ENCODE peak calls at places on chromosomes 4 and X, in eight cellular contexts. One of them, this sample, is unnamed.

GRCh38 chr4:113955411-113955810 is 24.0 kb downstream of the ARSJ start:
- DNase-seq in lower leg skin: no peak
- DNase-seq in WTC11: no peak
- DNase-seq in HFFc6: no peak
- DNase-seq in suprapubic skin: no peak
- DNase-seq in neural progenitor cell: no peak
- DNase-seq in AG04449: no peak
- DNase-seq in Caco-2: no peak
- DNase-seq in this sample: no peak

GRCh38 chr4:159010100-159010499 is 92.8 kb upstream of the RAPGEF2 start:
- DNase-seq in lower leg skin: no peak
- DNase-seq in WTC11: no peak
- DNase-seq in HFFc6: no peak
- DNase-seq in suprapubic skin: no peak
- DNase-seq in neural progenitor cell: no peak
- DNase-seq in AG04449: no peak
- DNase-seq in Caco-2: no peak
- DNase-seq in this sample: no peak

GRCh38 chr4:6372649-6373525 is 99.5 kb downstream of the PPP2R2C start:
- DNase-seq in lower leg skin: no peak
- DNase-seq in WTC11: peak
- DNase-seq in HFFc6: peak
- DNase-seq in suprapubic skin: no peak
- DNase-seq in neural progenitor cell: peak
- DNase-seq in AG04449: no peak
- DNase-seq in Caco-2: peak
- DNase-seq in this sample: no peak

GRCh38 chrX:130268500-130269170 is at the start of gene ZNF280C:
- DNase-seq in lower leg skin: peak
- DNase-seq in WTC11: peak
- DNase-seq in HFFc6: peak
- DNase-seq in suprapubic skin: peak
- DNase-seq in neural progenitor cell: peak
- DNase-seq in AG04449: peak
- DNase-seq in Caco-2: peak
- DNase-seq in this sample: peak

GRCh38 chrX:10108288-10108687 is 48.5 kb upstream of the CLCN4 start:
- DNase-seq in lower leg skin: no peak
- DNase-seq in WTC11: no peak
- DNase-seq in HFFc6: no peak
- DNase-seq in suprapubic skin: no peak
- DNase-seq in neural progenitor cell: no peak
- DNase-seq in AG04449: no peak
- DNase-seq in Caco-2: no peak
- DNase-seq in this sample: no peak

GRCh38 chrX:39152106-39152649 is 350.9 kb downstream of the MID1IP1 start:
- DNase-seq in lower leg skin: no peak
- DNase-seq in WTC11: peak
- DNase-seq in HFFc6: no peak
- DNase-seq in suprapubic skin: no peak
- DNase-seq in neural progenitor cell: peak
- DNase-seq in AG04449: no peak
- DNase-seq in Caco-2: peak
- DNase-seq in this sample: no peak

GRCh38 chr4:122901621-122902020 is 20.8 kb downstream of the NUDT6 start:
- DNase-seq in lower leg skin: no peak
- DNase-seq in WTC11: no peak
- DNase-seq in HFFc6: no peak
- DNase-seq in suprapubic skin: no peak
- DNase-seq in neural progenitor cell: no peak
- DNase-seq in AG04449: no peak
- DNase-seq in Caco-2: no peak
- DNase-seq in this sample: no peak

GRCh38 chr4:23934915-23935314 is 45.1 kb upstream of the PPARGC1A start:
- DNase-seq in lower leg skin: peak
- DNase-seq in WTC11: no peak
- DNase-seq in HFFc6: no peak
- DNase-seq in suprapubic skin: peak
- DNase-seq in neural progenitor cell: no peak
- DNase-seq in AG04449: peak
- DNase-seq in Caco-2: no peak
- DNase-seq in this sample: peak

GRCh38 chr4:144579411-144580020 is 66.4 kb upstream of the HHIP start:
- DNase-seq in lower leg skin: no peak
- DNase-seq in WTC11: no peak
- DNase-seq in HFFc6: peak
- DNase-seq in suprapubic skin: no peak
- DNase-seq in neural progenitor cell: no peak
- DNase-seq in AG04449: peak
- DNase-seq in Caco-2: no peak
- DNase-seq in this sample: no peak

GRCh38 chr4:113042502-113042901 is 7.0 kb upstream of the ANK2 start:
- DNase-seq in lower leg skin: no peak
- DNase-seq in WTC11: no peak
- DNase-seq in HFFc6: no peak
- DNase-seq in suprapubic skin: no peak
- DNase-seq in neural progenitor cell: no peak
- DNase-seq in AG04449: no peak
- DNase-seq in Caco-2: no peak
- DNase-seq in this sample: no peak

GRCh38 chrX:33465137-33465536 is 253.8 kb upstream of the DMD start:
- DNase-seq in lower leg skin: no peak
- DNase-seq in WTC11: no peak
- DNase-seq in HFFc6: no peak
- DNase-seq in suprapubic skin: no peak
- DNase-seq in neural progenitor cell: peak
- DNase-seq in AG04449: no peak
- DNase-seq in Caco-2: no peak
- DNase-seq in this sample: no peak

GRCh38 chr4:84697615-84698201 is 114.8 kb downstream of the CDS1 start:
- DNase-seq in lower leg skin: no peak
- DNase-seq in WTC11: no peak
- DNase-seq in HFFc6: peak
- DNase-seq in suprapubic skin: no peak
- DNase-seq in neural progenitor cell: no peak
- DNase-seq in AG04449: no peak
- DNase-seq in Caco-2: no peak
- DNase-seq in this sample: no peak

GRCh38 chr4:95044204-95044848 is 286.6 kb downstream of the BMPR1B start:
- DNase-seq in lower leg skin: no peak
- DNase-seq in WTC11: no peak
- DNase-seq in HFFc6: no peak
- DNase-seq in suprapubic skin: no peak
- DNase-seq in neural progenitor cell: peak
- DNase-seq in AG04449: no peak
- DNase-seq in Caco-2: no peak
- DNase-seq in this sample: no peak

GRCh38 chr4:141912831-141913230 is 276.4 kb downstream of the IL15 start:
- DNase-seq in lower leg skin: no peak
- DNase-seq in WTC11: no peak
- DNase-seq in HFFc6: no peak
- DNase-seq in suprapubic skin: no peak
- DNase-seq in neural progenitor cell: no peak
- DNase-seq in AG04449: no peak
- DNase-seq in Caco-2: no peak
- DNase-seq in this sample: no peak

GRCh38 chr4:37476256-37476655 is 209.9 kb downstream of the RELL1 start:
- DNase-seq in lower leg skin: no peak
- DNase-seq in WTC11: no peak
- DNase-seq in HFFc6: no peak
- DNase-seq in suprapubic skin: no peak
- DNase-seq in neural progenitor cell: no peak
- DNase-seq in AG04449: no peak
- DNase-seq in Caco-2: no peak
- DNase-seq in this sample: no peak

GRCh38 chr4:147714575-147715401 is 17.1 kb upstream of the ARHGAP10 start:
- DNase-seq in lower leg skin: peak
- DNase-seq in WTC11: no peak
- DNase-seq in HFFc6: peak
- DNase-seq in suprapubic skin: peak
- DNase-seq in neural progenitor cell: no peak
- DNase-seq in AG04449: peak
- DNase-seq in Caco-2: no peak
- DNase-seq in this sample: no peak

GRCh38 chrX:151697537-151697936 is 2.3 kb downstream of the PRRG3 start:
- DNase-seq in lower leg skin: peak
- DNase-seq in WTC11: no peak
- DNase-seq in HFFc6: peak
- DNase-seq in suprapubic skin: no peak
- DNase-seq in neural progenitor cell: no peak
- DNase-seq in AG04449: peak
- DNase-seq in Caco-2: no peak
- DNase-seq in this sample: peak

GRCh38 chrX:7110821-7111276 is 36.7 kb upstream of the STS start:
- DNase-seq in lower leg skin: no peak
- DNase-seq in WTC11: no peak
- DNase-seq in HFFc6: no peak
- DNase-seq in suprapubic skin: no peak
- DNase-seq in neural progenitor cell: no peak
- DNase-seq in AG04449: no peak
- DNase-seq in Caco-2: no peak
- DNase-seq in this sample: no peak

GRCh38 chr4:159607824-159608223 is 504.9 kb downstream of the RAPGEF2 start:
- DNase-seq in lower leg skin: no peak
- DNase-seq in WTC11: no peak
- DNase-seq in HFFc6: no peak
- DNase-seq in suprapubic skin: no peak
- DNase-seq in neural progenitor cell: peak
- DNase-seq in AG04449: no peak
- DNase-seq in Caco-2: no peak
- DNase-seq in this sample: no peak

GRCh38 chr4:155304375-155304774 is 72.4 kb downstream of the MAP9 start:
- DNase-seq in lower leg skin: no peak
- DNase-seq in WTC11: no peak
- DNase-seq in HFFc6: no peak
- DNase-seq in suprapubic skin: no peak
- DNase-seq in neural progenitor cell: no peak
- DNase-seq in AG04449: no peak
- DNase-seq in Caco-2: no peak
- DNase-seq in this sample: no peak

GRCh38 chr4:55398966-55399365 is 3.2 kb downstream of the TMEM165 start:
- DNase-seq in lower leg skin: no peak
- DNase-seq in WTC11: no peak
- DNase-seq in HFFc6: no peak
- DNase-seq in suprapubic skin: no peak
- DNase-seq in neural progenitor cell: peak
- DNase-seq in AG04449: no peak
- DNase-seq in Caco-2: no peak
- DNase-seq in this sample: no peak

GRCh38 chrX:82218361-82218760 is 1016.5 kb downstream of the SH3BGRL start:
- DNase-seq in lower leg skin: no peak
- DNase-seq in WTC11: no peak
- DNase-seq in HFFc6: no peak
- DNase-seq in suprapubic skin: no peak
- DNase-seq in neural progenitor cell: peak
- DNase-seq in AG04449: no peak
- DNase-seq in Caco-2: peak
- DNase-seq in this sample: no peak
- TF ChIP-seq CTCF in lower leg skin: no peak
- TF ChIP-seq CTCF in WTC11: peak
- TF ChIP-seq CTCF in HFFc6: peak
- TF ChIP-seq CTCF in suprapubic skin: no peak
- TF ChIP-seq CTCF in neural progenitor cell: peak
- TF ChIP-seq CTCF in AG04449: no peak
- TF ChIP-seq CTCF in Caco-2: no peak
- TF ChIP-seq CTCF in this sample: peak

DNA sequence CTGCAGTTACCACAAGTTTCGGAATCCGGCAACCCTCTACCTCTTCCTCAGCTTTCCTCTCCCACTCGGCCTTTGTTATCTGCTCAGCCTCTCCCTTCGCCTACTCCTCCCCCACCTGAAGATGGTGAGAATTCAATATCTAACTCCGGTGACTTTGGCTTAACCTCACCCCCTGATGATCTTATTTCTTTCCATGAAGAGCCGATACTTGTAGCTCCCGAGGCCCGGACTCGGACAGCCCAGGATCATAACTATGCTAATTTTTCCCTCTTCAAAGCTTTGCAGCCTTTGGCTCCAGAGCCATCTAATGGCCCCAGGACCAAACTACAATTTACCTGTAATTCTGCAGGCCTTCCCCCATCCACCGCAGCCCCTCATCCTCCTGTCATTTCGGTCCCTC is 32.0 kb upstream of the MGST2 start:
- DNase-seq in lower leg skin: no peak
- DNase-seq in WTC11: peak
- DNase-seq in HFFc6: peak
- DNase-seq in suprapubic skin: no peak
- DNase-seq in neural progenitor cell: peak
- DNase-seq in AG04449: no peak
- DNase-seq in Caco-2: peak
- DNase-seq in this sample: no peak
- TF ChIP-seq CTCF in lower leg skin: no peak
- TF ChIP-seq CTCF in WTC11: peak
- TF ChIP-seq CTCF in HFFc6: peak
- TF ChIP-seq CTCF in suprapubic skin: peak
- TF ChIP-seq CTCF in neural progenitor cell: peak
- TF ChIP-seq CTCF in AG04449: peak
- TF ChIP-seq CTCF in Caco-2: peak
- TF ChIP-seq CTCF in this sample: peak

GRCh38 chr4:180694875-180695274 is 1548.3 kb upstream of the TENM3 start:
- DNase-seq in lower leg skin: no peak
- DNase-seq in WTC11: no peak
- DNase-seq in HFFc6: no peak
- DNase-seq in suprapubic skin: no peak
- DNase-seq in neural progenitor cell: no peak
- DNase-seq in AG04449: no peak
- DNase-seq in Caco-2: no peak
- DNase-seq in this sample: no peak
- TF ChIP-seq CTCF in lower leg skin: no peak
- TF ChIP-seq CTCF in WTC11: no peak
- TF ChIP-seq CTCF in HFFc6: no peak
- TF ChIP-seq CTCF in suprapubic skin: no peak
- TF ChIP-seq CTCF in neural progenitor cell: no peak
- TF ChIP-seq CTCF in AG04449: no peak
- TF ChIP-seq CTCF in Caco-2: no peak
- TF ChIP-seq CTCF in this sample: no peak

GRCh38 chr4:119082661-119083060 is 53.0 kb upstream of the MYOZ2 start:
- DNase-seq in lower leg skin: no peak
- DNase-seq in WTC11: no peak
- DNase-seq in HFFc6: no peak
- DNase-seq in suprapubic skin: no peak
- DNase-seq in neural progenitor cell: no peak
- DNase-seq in AG04449: no peak
- DNase-seq in Caco-2: no peak
- DNase-seq in this sample: no peak

GRCh38 chr4:119081943-119082342 is 53.7 kb upstream of the MYOZ2 start:
- DNase-seq in lower leg skin: no peak
- DNase-seq in WTC11: no peak
- DNase-seq in HFFc6: no peak
- DNase-seq in suprapubic skin: no peak
- DNase-seq in neural progenitor cell: no peak
- DNase-seq in AG04449: no peak
- DNase-seq in Caco-2: no peak
- DNase-seq in this sample: no peak

GRCh38 chr4:119087656-119088055 is 48.0 kb upstream of the MYOZ2 start:
- DNase-seq in lower leg skin: no peak
- DNase-seq in WTC11: no peak
- DNase-seq in HFFc6: no peak
- DNase-seq in suprapubic skin: no peak
- DNase-seq in neural progenitor cell: no peak
- DNase-seq in AG04449: no peak
- DNase-seq in Caco-2: no peak
- DNase-seq in this sample: no peak

GRCh38 chr4:119084503-119084902 is 51.1 kb upstream of the MYOZ2 start:
- DNase-seq in lower leg skin: no peak
- DNase-seq in WTC11: no peak
- DNase-seq in HFFc6: no peak
- DNase-seq in suprapubic skin: no peak
- DNase-seq in neural progenitor cell: no peak
- DNase-seq in AG04449: no peak
- DNase-seq in Caco-2: no peak
- DNase-seq in this sample: no peak

GRCh38 chr4:119087121-119087520 is 48.5 kb upstream of the MYOZ2 start:
- DNase-seq in lower leg skin: no peak
- DNase-seq in WTC11: no peak
- DNase-seq in HFFc6: no peak
- DNase-seq in suprapubic skin: no peak
- DNase-seq in neural progenitor cell: no peak
- DNase-seq in AG04449: no peak
- DNase-seq in Caco-2: no peak
- DNase-seq in this sample: no peak
- TF ChIP-seq CTCF in lower leg skin: no peak
- TF ChIP-seq CTCF in WTC11: no peak
- TF ChIP-seq CTCF in HFFc6: peak
- TF ChIP-seq CTCF in suprapubic skin: peak
- TF ChIP-seq CTCF in neural progenitor cell: no peak
- TF ChIP-seq CTCF in AG04449: peak
- TF ChIP-seq CTCF in Caco-2: no peak
- TF ChIP-seq CTCF in this sample: peak

This sample was measured in AG09319.